ENCODE peak calls at places on chromosomes 2 and 18, in six cellular contexts. X, N, H, D, Z and B are unnamed samples.

GRCh38 chr18:76977681-76978234 is 154.8 kb downstream of the MBP start:
- DNase-seq in H (no peak), D (no peak), N (peak), Z (no peak), X (peak), B (no peak)

GRCh38 chr2:149169653-149170052 is 131.2 kb downstream of the LYPD6B start:
- DNase-seq in H (no peak), D (no peak), N (no peak), X (no peak), Z (peak), B (no peak)

GRCh38 chr2:127576433-127577207 is 41.1 kb downstream of the MYO7B start:
- DNase-seq in D (peak), Z (peak), N (no peak), H (no peak), X (peak), B (peak)

GRCh38 chr2:20666364-20667150 is at the start of gene GDF7:
- DNase-seq in D (no peak), N (peak), Z (no peak), H (no peak), X (peak), B (no peak)

GRCh38 chr18:47050468-47050867 is 15.0 kb upstream of the ELOA2 start:
- DNase-seq in H (peak), D (peak), N (no peak), X (no peak), Z (peak), B (peak)

GRCh38 chr2:193824474-193824873 is 1629.7 kb upstream of the TMEFF2 start:
- DNase-seq in N (no peak), X (no peak), Z (peak), D (peak), H (no peak), B (peak)

GRCh38 chr2:127680706-127681287 is 5.5 kb upstream of the LIMS2 start:
- DNase-seq in X (no peak), N (no peak), D (no peak), Z (no peak), H (no peak), B (no peak)

GRCh38 chr2:41966920-41967319 is 80.9 kb upstream of the PKDCC start:
- DNase-seq in H (no peak), N (no peak), Z (no peak), X (no peak), D (peak), B (no peak)

GRCh38 chr2:42928161-42928691 is 135.8 kb upstream of the HAAO start:
- DNase-seq in D (no peak), H (no peak), X (no peak), Z (no peak), N (no peak), B (no peak)

GRCh38 chr2:101265893-101266499 is 13.3 kb downstream of the CNOT11 start:
- DNase-seq in D (no peak), Z (peak), N (no peak), X (no peak), H (no peak), B (no peak)

GRCh38 chr2:129744649-129745048 is 234.8 kb upstream of the RAB6C start:
- DNase-seq in Z (no peak), D (no peak), X (no peak), N (no peak), H (no peak), B (no peak)

GRCh38 chr2:7672027-7672684 is 754.9 kb downstream of the RNF144A start:
- DNase-seq in X (peak), N (no peak), H (peak), Z (peak), D (peak), B (no peak)

GRCh38 chr2:80269806-80270205 is 34.7 kb downstream of the LRRTM1 start:
- DNase-seq in Z (no peak), D (no peak), H (no peak), X (no peak), N (no peak), B (no peak)

GRCh38 chr18:54607213-54607934 is 16.3 kb downstream of the DYNAP start:
- DNase-seq in H (no peak), X (no peak), N (no peak), Z (peak), D (peak), B (no peak)

GRCh38 chr2:128304715-128305554 is 13.7 kb downstream of the HS6ST1 start:
- DNase-seq in N (no peak), H (peak), Z (peak), D (peak), X (peak), B (peak)

GRCh38 chr18:49628993-49629795 is 67.3 kb downstream of the LIPG start:
- DNase-seq in H (no peak), D (no peak), Z (no peak), N (no peak), X (no peak), B (no peak)

GRCh38 chr2:24233321-24233720 is 58.5 kb downstream of the FAM228A start:
- DNase-seq in X (no peak), N (no peak), H (no peak), D (no peak), Z (no peak), B (no peak)

GRCh38 chr2:24231461-24231881 is 56.6 kb downstream of the FAM228A start:
- DNase-seq in X (no peak), N (no peak), Z (no peak), D (peak), H (no peak), B (no peak)

GRCh38 chr2:24225883-24226282 is 51.0 kb downstream of the FAM228A start:
- DNase-seq in Z (no peak), N (no peak), D (no peak), X (no peak), H (no peak), B (no peak)

GRCh38 chr2:24222946-24223345 is 48.1 kb downstream of the FAM228A start:
- DNase-seq in D (no peak), N (no peak), Z (no peak), H (no peak), X (no peak), B (no peak)

GRCh38 chr2:24228470-24228869 is 53.6 kb downstream of the FAM228A start:
- DNase-seq in Z (peak), N (no peak), X (no peak), D (no peak), H (no peak), B (no peak)
- TF ChIP-seq CTCF in Z (peak), N (peak), X (peak), D (peak), H (peak), B (peak)

DNA sequence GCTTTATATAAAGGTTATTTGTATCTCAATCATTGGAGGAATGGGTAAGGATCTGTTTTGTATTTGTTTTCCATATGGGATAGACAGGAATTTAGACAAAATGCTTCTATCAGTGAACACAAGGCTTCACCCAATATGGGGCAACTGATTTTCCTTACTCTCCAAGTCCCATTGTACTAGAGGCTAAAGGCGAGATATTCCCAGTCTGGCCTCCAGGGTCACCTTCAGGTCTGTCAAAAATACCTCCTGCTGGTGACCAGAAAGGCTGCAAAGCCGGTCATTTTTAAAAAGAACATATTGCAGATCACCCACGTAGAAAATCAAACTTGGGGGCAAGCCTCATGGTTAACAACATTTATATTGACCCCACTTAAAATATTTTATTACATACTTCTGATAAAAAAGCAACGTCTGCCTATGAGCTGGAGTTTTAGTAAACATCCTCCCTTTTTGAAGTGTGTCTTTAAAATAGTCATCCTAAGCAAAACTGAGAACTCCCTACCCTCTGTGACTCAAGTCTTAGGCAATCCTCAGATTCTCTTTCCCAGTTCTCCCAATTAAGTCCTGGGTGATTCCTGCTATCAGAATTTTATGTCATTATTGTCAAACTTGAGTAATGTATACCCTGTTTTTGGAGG is 276.6 kb downstream of the MREG start:
- DNase-seq in D (peak), H (no peak), Z (peak), N (no peak), X (no peak), B (peak)
- TF ChIP-seq CTCF in D (peak), H (peak), Z (no peak), N (no peak), X (no peak), B (peak)

GRCh38 chr18:24989760-24990547 is 362.0 kb downstream of the ZNF521 start:
- DNase-seq in Z (no peak), H (no peak), D (no peak), N (no peak), X (no peak), B (no peak)
- TF ChIP-seq CTCF in Z (no peak), H (no peak), D (no peak), N (no peak), X (no peak), B (no peak)

GRCh38 chr2:212177724-212178123 is 360.9 kb downstream of the ERBB4 start:
- DNase-seq in D (no peak), X (no peak), Z (no peak), N (no peak), H (no peak), B (no peak)
- TF ChIP-seq CTCF in D (no peak), X (no peak), Z (no peak), N (no peak), H (peak), B (peak)

DNA sequence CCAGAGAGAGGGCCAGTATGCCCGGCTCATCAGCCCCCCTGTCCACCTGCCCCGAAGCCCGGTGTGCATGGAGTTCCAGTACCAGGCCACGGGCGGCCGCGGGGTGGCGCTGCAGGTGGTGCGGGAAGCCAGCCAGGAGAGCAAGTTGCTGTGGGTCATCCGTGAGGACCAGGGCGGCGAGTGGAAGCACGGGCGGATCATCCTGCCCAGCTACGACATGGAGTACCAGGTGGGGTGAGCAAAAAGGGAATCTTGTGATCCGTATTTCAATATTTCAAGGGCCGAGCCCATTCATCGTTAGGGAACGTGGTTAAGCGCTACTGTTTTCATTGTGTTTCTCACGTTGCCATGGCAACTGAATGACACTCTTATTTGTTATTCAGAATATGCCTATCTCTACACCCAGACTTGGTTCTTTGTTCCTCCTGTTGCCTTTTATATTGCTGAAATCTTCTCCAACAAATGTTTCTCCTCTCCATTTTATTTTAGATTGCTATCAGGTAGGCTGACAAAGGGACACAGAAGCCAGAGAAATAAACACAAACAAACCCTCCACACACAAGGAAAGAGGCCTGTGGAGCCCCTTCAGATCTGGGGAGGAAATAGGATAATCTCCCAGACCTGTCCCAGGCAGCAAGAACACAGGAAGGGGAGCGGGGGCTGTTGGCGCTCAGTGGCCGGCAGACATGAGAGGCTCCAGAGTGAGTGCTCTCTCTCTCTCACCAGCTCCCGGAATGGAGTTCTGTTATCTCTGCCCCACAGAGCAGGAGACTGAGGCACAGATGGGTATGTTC is 81.6 kb downstream of the NRP2 start:
- DNase-seq in X (peak), D (peak), H (peak), Z (no peak), N (no peak), B (peak)
- TF ChIP-seq CTCF in X (peak), D (peak), H (peak), Z (no peak), N (no peak), B (peak)

GRCh38 chr2:235849489-235849888 is 318.7 kb downstream of the GBX2 start:
- DNase-seq in N (no peak), Z (no peak), X (no peak), D (no peak), H (no peak), B (no peak)

GRCh38 chr2:235851841-235852527 is 316.2 kb downstream of the GBX2 start:
- DNase-seq in N (no peak), H (no peak), X (no peak), D (no peak), Z (no peak), B (no peak)

GRCh38 chr2:235850289-235850688 is 317.9 kb downstream of the GBX2 start:
- DNase-seq in X (no peak), D (no peak), H (no peak), N (no peak), Z (no peak), B (no peak)

GRCh38 chr2:235852528-235852920 is 315.7 kb downstream of the GBX2 start:
- DNase-seq in H (no peak), D (no peak), N (no peak), X (no peak), Z (no peak), B (no peak)

DNA sequence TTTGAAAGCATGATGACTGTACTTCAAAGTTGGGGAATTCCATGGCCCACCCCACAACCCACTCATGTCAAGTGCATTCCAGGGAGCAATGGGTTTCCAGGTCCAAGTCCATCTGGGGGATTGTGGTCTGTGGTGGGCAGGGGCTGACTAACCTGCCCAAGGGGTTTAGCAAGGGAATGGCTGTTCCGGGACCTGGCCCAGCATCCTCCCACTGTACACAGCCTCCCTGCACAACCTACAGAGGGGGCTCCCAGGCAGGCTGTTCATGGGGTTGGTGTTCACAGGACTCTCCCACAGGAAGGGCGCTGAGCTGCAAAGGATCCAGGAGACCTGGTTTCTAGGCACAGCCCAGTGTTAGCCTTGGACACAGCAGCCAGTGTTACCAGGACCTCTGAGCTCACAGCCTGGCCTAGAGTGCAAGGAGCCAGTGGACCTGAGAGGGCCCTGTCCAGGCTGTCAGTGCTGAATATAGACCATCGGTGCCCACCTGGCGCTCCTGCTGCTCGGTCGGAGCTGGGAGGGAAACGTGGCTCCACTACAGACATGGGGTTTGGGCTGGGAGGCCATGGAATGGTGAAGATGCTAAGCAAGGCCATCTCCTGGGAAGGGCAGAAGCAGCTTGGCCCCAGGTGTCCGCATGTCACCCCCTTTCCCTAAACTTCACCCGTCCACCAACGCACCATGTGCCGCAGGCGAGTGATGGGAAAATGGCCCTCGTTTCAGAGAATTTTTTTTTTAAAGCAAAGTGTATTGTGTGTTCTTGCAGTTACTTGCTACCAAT is 317.2 kb downstream of the GBX2 start:
- DNase-seq in H (no peak), N (no peak), Z (no peak), X (no peak), D (no peak), B (no peak)
- TF ChIP-seq CTCF in H (no peak), N (no peak), Z (no peak), X (no peak), D (no peak), B (no peak)

DNA sequence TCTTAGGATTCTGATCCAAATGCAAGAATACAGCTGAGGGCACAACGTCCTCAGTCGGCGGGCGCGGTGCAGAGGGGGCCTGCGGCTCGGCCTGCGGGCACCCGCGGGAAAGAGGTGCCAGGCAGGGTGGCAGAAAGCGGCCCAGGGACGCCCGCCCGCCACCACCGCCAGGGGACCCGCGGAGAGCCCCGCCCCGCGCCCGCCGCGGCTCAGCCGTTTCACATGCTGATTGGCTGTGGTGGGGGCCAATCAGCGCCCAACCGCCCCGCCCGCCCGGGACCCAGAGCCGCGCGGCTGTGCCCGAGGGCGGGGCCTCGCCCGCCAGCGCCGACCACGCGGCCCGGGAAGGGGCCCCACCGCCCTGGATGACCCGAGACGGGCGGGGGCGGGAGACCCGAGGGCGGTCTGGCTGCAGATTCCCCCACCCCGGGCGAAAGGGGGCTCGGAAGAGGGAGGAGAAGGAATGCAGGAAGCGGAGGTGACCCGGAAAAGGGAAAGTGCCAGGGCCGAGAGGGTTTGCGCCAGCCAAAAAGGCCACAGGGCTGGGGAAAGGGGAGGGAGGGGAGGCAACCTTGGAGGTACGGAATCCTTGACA is 8.0 kb downstream of the IRS1 start:
- DNase-seq in N (peak), H (no peak), X (peak), D (peak), Z (peak), B (no peak)
- TF ChIP-seq CTCF in N (peak), H (peak), X (peak), D (peak), Z (peak), B (peak)